ENCODE peak calls at places on chromosomes 5 and 9, in five cellular contexts. F is left lung, R is mucosa of descending colon, E is lower lobe of right lung, L is GM23248. V is an unnamed sample. For H3K9me3 and H3K4me1, the result is how much of the 10 kb centered on the place peaks cover.

GRCh38 chr5:167658890-167659289 is 632.6 kb upstream of the WWC1 start:
- DNase-seq in E (no peak), R (no peak), F (no peak), L (peak), V (no peak)

GRCh38 chr9:15349892-15350761 is 43.1 kb upstream of the TTC39B start:
- DNase-seq in R (no peak), F (no peak), E (no peak), L (peak), V (no peak)

GRCh38 chr5:22998775-22999174 is 145.6 kb upstream of the CDH12 start:
- DNase-seq in R (no peak), E (no peak), L (no peak), F (no peak), V (no peak)

GRCh38 chr5:117433841-117434240 is 859.2 kb upstream of the SEMA6A start:
- DNase-seq in E (no peak), L (no peak), F (no peak), R (no peak), V (no peak)

GRCh38 chr5:111238826-111239225 is 14.6 kb downstream of the CAMK4 start:
- DNase-seq in R (no peak), L (no peak), F (no peak), E (no peak), V (no peak)

GRCh38 chr9:75889977-75890540 is 414 bp upstream of the PCSK5 start:
- DNase-seq in R (no peak), L (peak), E (no peak), F (no peak), V (peak)

GRCh38 chr9:131478421-131478868 is 24.3 kb upstream of the POMT1 start:
- DNase-seq in F (no peak), L (peak), E (peak), R (no peak), V (no peak)

GRCh38 chr5:68033961-68034581 is 181.5 kb upstream of the PIK3R1 start:
- DNase-seq in R (no peak), F (peak), L (peak), E (peak), V (no peak)

GRCh38 chr5:145743396-145744061 is 91.6 kb downstream of the PRELID2 start:
- DNase-seq in L (no peak), E (no peak), R (no peak), F (no peak), V (no peak)

GRCh38 chr9:19493174-19493811 is 84.5 kb downstream of the ACER2 start:
- DNase-seq in E (peak), L (peak), F (peak), R (peak), V (no peak)

GRCh38 chr9:110650991-110651411 is 17.6 kb upstream of the MUSK start:
- DNase-seq in R (no peak), L (peak), F (no peak), E (no peak), V (no peak)

GRCh38 chr5:31220968-31221367 is 27.5 kb downstream of the CDH6 start:
- DNase-seq in L (no peak), F (no peak), E (no peak), R (no peak), V (no peak)

GRCh38 chr9:32430720-32431119 is 46.3 kb downstream of the ACO1 start:
- DNase-seq in R (no peak), L (peak), F (no peak), E (no peak), V (no peak)

GRCh38 chr5:177546262-177546741 is 8.1 kb downstream of the FAM193B start:
- DNase-seq in F (no peak), L (peak), R (no peak), E (no peak), V (peak)

GRCh38 chr5:126339215-126339805 is 83.9 kb upstream of the GRAMD2B start:
- DNase-seq in L (peak), E (no peak), F (no peak), R (no peak), V (no peak)

GRCh38 chr5:107486489-107486888 is 184.2 kb downstream of the EFNA5 start:
- DNase-seq in R (no peak), E (no peak), L (peak), F (no peak), V (no peak)

GRCh38 chr5:135450328-135450727 is 1.8 kb downstream of the TIFAB start:
- DNase-seq in F (no peak), L (no peak), E (no peak), R (no peak), V (no peak)

GRCh38 chr9:94159069-94159915 is 75.0 kb downstream of the PTPDC1 start:
- DNase-seq in F (no peak), L (peak), E (no peak), R (no peak), V (peak)

GRCh38 chr9:70746760-70747159 is 332.3 kb upstream of the KLF9 start:
- DNase-seq in E (no peak), F (no peak), R (no peak), L (no peak), V (no peak)

GRCh38 chr9:91012933-91013841 is 211.6 kb downstream of the SYK start:
- DNase-seq in R (no peak), E (no peak), L (no peak), F (no peak), V (no peak)

GRCh38 chr9:85743290-85744128 is 1.8 kb upstream of the AGTPBP1 start:
- DNase-seq in E (peak), L (peak), R (peak), F (peak), V (no peak)

GRCh38 chr5:55679556-55679955 is 32.6 kb downstream of the SLC38A9 start:
- DNase-seq in F (no peak), R (no peak), E (no peak), L (no peak), V (no peak)

GRCh38 chr9:120915854-120916495 is 10.6 kb downstream of the TRAF1 start:
- DNase-seq in E (no peak), R (no peak), L (no peak), F (no peak), V (no peak)

GRCh38 chr9:107478805-107479204 is 10.8 kb downstream of the KLF4 start:
- DNase-seq in L (no peak), R (no peak), E (no peak), F (no peak), V (no peak)

DNA sequence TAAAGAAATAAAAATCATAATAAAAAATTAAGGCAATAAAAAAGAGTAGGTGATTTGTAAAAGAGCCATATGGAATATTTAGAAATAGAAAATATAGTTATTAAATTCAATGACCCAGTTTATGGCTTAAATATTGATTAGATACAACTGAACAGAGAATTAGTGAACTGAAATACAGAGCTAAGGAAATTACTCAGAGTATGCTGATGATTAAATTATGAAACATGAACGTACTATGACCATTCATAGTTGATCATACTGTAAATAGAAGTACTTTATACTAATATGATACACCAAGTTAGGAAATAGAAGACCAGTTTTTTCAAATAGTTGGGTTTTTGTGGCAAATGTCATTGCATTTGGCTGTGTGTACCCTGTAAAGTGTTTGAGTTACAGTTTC is 194.5 kb downstream of the CWC27 start:
- DNase-seq in L (no peak), E (no peak), F (no peak), R (no peak), V (no peak)
- H3K9me3 ChIP-seq in L (under half), E (under half), F (under half), R (under half), V (under half)

GRCh38 chr5:36403601-36404311 is 102.1 kb upstream of the RANBP3L start:
- DNase-seq in R (no peak), E (no peak), L (peak), F (no peak), V (no peak)
- H3K4me1 ChIP-seq in R (under half), E (under half), L (under half), F (under half), V (under half)

DNA sequence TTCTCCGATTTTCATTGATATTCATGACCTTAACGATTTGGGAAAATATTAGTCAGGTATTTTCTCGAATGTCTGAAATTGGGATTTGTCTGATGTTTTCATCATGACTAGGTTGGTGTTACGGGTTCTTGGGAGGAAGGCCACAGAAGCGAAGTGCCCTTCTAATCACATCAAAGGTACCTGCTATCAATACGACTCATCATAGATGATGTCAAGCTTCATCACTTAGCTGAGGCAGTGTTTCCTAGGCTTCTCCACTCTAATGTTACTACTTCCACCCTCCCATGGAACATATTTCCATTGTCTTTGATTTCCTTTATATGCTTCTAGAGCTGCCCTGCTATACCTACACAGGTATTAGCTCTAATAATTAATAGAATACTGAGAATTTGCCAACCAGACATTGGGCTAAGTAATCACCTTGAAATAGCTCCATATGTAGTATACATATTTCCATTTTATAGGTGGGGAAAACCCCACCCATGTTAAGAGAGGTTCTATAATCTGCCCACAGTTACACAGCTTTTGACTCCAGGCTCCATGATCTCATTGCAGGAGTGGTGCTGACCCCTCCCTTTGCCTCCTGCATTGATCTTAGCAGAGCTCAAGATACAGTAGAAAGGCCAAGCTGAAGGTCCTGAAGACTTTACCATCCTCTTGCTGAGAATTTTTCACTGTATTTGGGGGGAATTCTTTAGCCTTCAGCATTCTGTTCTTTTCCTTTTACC is 238.6 kb upstream of the ADAMTSL1 start:
- DNase-seq in L (no peak), F (no peak), E (no peak), R (no peak), V (no peak)
- H3K9me3 ChIP-seq in L (under half), F (under half), E (under half), R (under half), V (under half)

GRCh38 chr5:141680751-141681201 is 1.3 kb downstream of the ARAP3 start:
- DNase-seq in L (no peak), E (peak), F (peak), R (peak), V (no peak)
- H3K4me1 ChIP-seq in L (under half), E (under half), F (under half), R (under half), V (under half)

DNA sequence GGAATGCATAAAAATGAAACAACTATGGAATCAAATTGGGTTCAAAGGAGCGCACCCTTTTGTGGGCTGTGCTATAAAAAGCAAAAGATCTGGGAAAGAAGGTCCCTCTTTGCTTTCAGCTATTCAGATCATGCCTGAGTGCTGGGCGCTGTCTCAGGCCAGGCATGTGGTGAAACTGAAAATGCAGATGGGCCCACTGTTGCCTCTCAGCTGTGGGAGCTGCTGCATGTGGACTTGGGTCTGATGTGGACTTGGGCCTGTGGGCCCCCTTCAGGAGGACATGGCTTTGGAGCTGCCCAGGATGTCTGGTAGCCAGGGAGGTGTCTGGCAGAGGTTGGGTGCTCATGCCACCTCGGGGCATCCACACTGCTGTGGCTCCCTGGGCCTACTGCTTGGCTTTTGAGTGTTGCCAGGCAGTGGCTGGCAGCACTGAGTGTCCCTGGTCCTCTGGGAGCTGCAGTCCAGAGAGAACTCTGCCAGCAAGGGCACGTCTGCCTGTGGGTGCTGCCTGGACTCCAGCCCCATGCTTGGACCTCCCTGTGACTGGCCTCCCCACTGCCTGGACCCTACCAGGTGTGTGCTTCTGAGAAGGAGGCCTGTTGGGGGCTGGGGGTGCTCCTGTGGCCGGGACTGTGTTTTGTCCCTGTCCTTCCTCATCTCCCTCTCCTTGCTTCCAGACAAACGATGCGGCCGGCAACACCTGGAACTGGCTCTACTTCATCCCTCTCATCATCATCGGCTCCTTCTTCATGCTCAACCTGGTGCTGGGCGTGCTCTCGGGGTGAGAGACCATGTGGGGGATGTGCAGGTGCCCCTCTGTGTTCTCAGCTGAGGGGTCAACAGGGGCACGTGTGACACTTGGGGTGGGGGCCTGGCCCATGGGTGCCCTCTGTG is 74.3 kb downstream of the CACNA1B start:
- DNase-seq in L (no peak), F (no peak), E (no peak), R (no peak), V (no peak)
- H3K9me3 ChIP-seq in L (under half), F (under half), E (under half), R (under half), V (under half)

DNA sequence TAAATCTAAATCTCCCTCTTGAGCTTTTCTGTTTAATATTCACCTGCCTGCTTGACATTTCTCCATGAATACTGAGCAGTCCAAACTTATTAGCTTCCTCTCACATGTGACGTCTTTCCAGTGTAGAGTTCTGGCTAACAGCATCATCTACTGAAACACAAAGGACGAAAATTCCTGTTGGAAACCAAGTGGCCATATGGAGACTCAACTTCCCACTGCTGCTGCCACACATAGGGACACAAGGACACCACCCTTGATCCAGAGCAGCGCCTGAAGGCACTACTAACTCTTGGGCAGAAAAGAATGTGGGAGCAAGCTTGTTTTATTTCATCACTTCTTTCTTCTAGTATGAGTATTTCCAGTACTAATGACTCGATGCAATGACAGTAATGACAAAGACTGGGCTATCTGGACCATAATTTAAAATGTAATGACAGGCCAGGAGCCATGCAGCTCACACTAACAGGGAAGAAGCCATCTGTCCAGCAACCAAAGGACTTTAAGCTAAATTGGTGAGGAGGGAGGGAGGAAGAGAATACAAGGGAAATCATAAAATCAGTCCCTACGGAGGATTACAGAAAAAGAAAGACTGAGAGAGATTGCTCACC is 19.2 kb downstream of the RNF130 start:
- DNase-seq in E (no peak), L (no peak), R (no peak), F (no peak), V (no peak)
- H3K4me1 ChIP-seq in E (under half), L (under half), R (under half), F (under half), V (under half)

V was measured in ascending aorta.